ENCODE peak calls at places on chromosomes 16 and 17, in four cellular contexts. A is Peyer's patch; O is kidney glomerular epithelial cell; C is effector memory CD8-positive, alpha-beta T cell. J is an unnamed sample.

GRCh38 chr17:51298508-51299371 is 38.4 kb downstream of the UTP18 start:
- DNase-seq in A (no peak), C (no peak), O (peak; percentile 19), J (peak; percentile 12)

GRCh38 chr17:27965224-27965623 is 72.1 kb upstream of the LYRM9 start:
- DNase-seq in A (no peak), C (no peak), O (peak; percentile 95), J (no peak)

GRCh38 chr16:85567101-85567866 is 45.8 kb upstream of the GSE1 start:
- DNase-seq in A (peak; percentile 85), O (no peak), C (no peak), J (no peak)

GRCh38 chr16:51326131-51326856 is 175.2 kb upstream of the SALL1 start:
- DNase-seq in A (no peak), O (peak; percentile 28), C (no peak), J (no peak)

GRCh38 chr17:29753845-29754439 is 131.2 kb upstream of the CORO6 start:
- DNase-seq in O (no peak), A (no peak), C (no peak), J (no peak)

GRCh38 chr16:12271006-12271405 is 294.5 kb downstream of the SNX29 start:
- DNase-seq in O (no peak), A (no peak), C (no peak), J (no peak)

GRCh38 chr16:53817812-53818211 is 113.9 kb downstream of the FTO start:
- DNase-seq in C (no peak), A (no peak), O (no peak), J (no peak)

GRCh38 chr16:15699819-15700218 is 49.8 kb downstream of the NDE1 start:
- DNase-seq in A (no peak), O (no peak), C (no peak), J (no peak)

GRCh38 chr16:49280022-49280741 is 1.5 kb downstream of the CBLN1 start:
- DNase-seq in O (no peak), A (no peak), C (no peak), J (no peak)

GRCh38 chr17:81489012-81489968 is 23.3 kb downstream of the ACTG1 start:
- DNase-seq in C (no peak), O (no peak), A (no peak), J (no peak)

GRCh38 chr17:63537991-63538692 is 12.1 kb upstream of the DCAF7 start:
- DNase-seq in O (no peak), C (no peak), A (peak; percentile 44), J (no peak)

GRCh38 chr17:77834170-77835115 is 124.1 kb upstream of the TNRC6C start:
- DNase-seq in O (peak; percentile 67), A (peak; percentile 79), C (peak; percentile 51), J (no peak)

GRCh38 chr17:80104321-80104955 is 3.1 kb downstream of the GAA start:
- DNase-seq in C (no peak), A (no peak), O (peak; percentile 61), J (no peak)

GRCh38 chr17:33520404-33521032 is 227.4 kb upstream of the ASIC2 start:
- DNase-seq in C (no peak), A (peak; percentile 51), O (peak; percentile 30), J (no peak)

J was measured in CD4-positive, alpha-beta memory T cell.